ENCODE peak calls at places on chromosomes 16 and 17, in eight cellular contexts. B is trophoblast cell, R is GM23248, Y is IMR-90, X is fibroblast of lung, P is astrocyte, K is HCT116, A is HepG2. G is an unnamed sample.
A peak's percentile ranks its signal among the peaks of the same experiment; 100 is the strongest.

GRCh38 chr16:85279874-85280545 is 167.7 kb upstream of the CIBAR2 start:
- DNase-seq in R (no peak), Y (no peak), A (no peak), P (no peak), K (no peak), B (no peak), X (no peak), G (no peak)

GRCh38 chr17:76408037-76408849 is 23.8 kb downstream of the SPHK1 start:
- DNase-seq in Y (peak; percentile 39), P (no peak), X (no peak), K (peak; percentile 42), R (peak; percentile 62), B (peak; percentile 74), A (peak; percentile 62), G (no peak)

GRCh38 chr16:74271879-74272278 is 24.7 kb upstream of the PSMD7 start:
- DNase-seq in P (no peak), X (no peak), K (no peak), Y (peak; percentile 2), R (peak; percentile 26), B (peak; percentile 8), A (no peak), G (no peak)

GRCh38 chr17:8076502-8077266 is 10.8 kb downstream of the ALOX12B start:
- DNase-seq in P (no peak), Y (no peak), K (no peak), R (no peak), X (no peak), B (no peak), A (no peak), G (no peak)

GRCh38 chr17:76191891-76192290 is 48.4 kb downstream of the RNF157 start:
- DNase-seq in Y (no peak), K (no peak), X (no peak), B (no peak), R (no peak), A (no peak), P (no peak), G (no peak)

GRCh38 chr16:74501484-74502479 is 80.5 kb upstream of the CLEC18B start:
- DNase-seq in P (no peak), K (no peak), A (no peak), X (peak; percentile 31), R (no peak), B (no peak), Y (no peak), G (no peak)

GRCh38 chr16:4232541-4233386 is 9.1 kb downstream of the SRL start:
- DNase-seq in B (no peak), P (no peak), R (no peak), X (no peak), K (no peak), A (no peak), Y (no peak), G (no peak)

GRCh38 chr17:82648761-82649474 is 674 bp upstream of the WDR45B start:
- DNase-seq in A (no peak), K (no peak), Y (no peak), X (no peak), P (no peak), R (no peak), B (peak; percentile 15), G (no peak)

GRCh38 chr17:4074831-4075495 is 67.9 kb downstream of the ZZEF1 start:
- DNase-seq in P (peak; percentile 20), K (peak; percentile 27), A (peak; percentile 46), B (peak; percentile 99), R (peak; percentile 47), X (peak; percentile 35), Y (peak; percentile 47), G (peak; percentile 16)

GRCh38 chr17:28406478-28406824 is 439 bp upstream of the SLC46A1 start:
- DNase-seq in B (no peak), Y (no peak), R (peak; percentile 15), K (no peak), A (no peak), P (no peak), X (no peak), G (no peak)

GRCh38 chr17:78785663-78786057 is 3.6 kb upstream of the CYTH1 start:
- DNase-seq in X (no peak), Y (no peak), P (no peak), R (no peak), B (no peak), K (no peak), A (peak; percentile 41), G (no peak)

GRCh38 chr16:8644513-8645140 is 23.1 kb downstream of the METTL22 start:
- DNase-seq in K (no peak), R (no peak), Y (no peak), A (no peak), P (no peak), B (no peak), X (no peak), G (no peak)

DNA sequence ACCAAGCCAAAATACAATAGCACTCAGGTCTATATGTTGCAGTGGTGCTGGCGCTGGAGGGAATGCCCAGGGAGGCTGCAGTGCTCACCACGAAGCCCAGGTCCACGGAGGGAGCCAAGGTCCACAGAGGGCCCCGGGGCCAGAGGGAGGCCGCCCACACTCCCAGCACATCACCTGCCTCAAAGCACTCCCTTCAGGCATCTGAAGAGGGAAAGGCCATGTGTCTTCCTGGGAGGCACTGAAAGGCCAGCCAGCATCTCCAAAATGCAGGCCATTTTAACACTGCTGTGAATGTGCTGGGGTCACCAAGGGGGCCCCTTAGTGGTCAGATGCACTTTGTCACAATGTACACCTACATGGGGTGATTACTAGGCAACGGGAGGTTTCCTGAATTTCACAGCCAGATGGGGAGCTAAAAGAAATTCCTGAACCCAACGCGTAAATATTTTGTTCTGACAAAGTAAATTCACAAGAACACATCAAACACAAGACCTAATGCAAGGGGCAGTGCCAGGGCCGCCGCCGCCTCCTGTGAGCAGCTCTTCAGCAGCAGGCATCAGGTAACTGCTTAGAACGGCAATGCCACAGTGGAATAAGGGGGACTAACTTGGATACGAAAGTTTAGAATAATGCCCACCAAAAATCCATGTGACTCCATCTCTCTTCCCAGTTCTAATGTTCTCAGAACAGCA is 42.8 kb downstream of the USP22 start:
- DNase-seq in Y (no peak), R (no peak), P (no peak), X (no peak), A (no peak), B (no peak), K (no peak), G (no peak)
- H3K36me3 ChIP-seq in Y (peaks cover 64% of the 10 kb centered on the region), R (peaks cover 41% of the 10 kb centered on the region), P (peaks cover 41% of the 10 kb centered on the region), X (peaks cover 28% of the 10 kb centered on the region), A (peaks cover 48% of the 10 kb centered on the region), B (peaks cover 51% of the 10 kb centered on the region), K (peaks cover 39% of the 10 kb centered on the region), G (peaks cover 8% of the 10 kb centered on the region)

GRCh38 chr16:28293589-28293935 is 1.2 kb downstream of the SBK1 start:
- DNase-seq in K (no peak), Y (no peak), P (no peak), R (no peak), X (no peak), A (no peak), B (no peak), G (no peak)
- H3K4me3 ChIP-seq in K (peak overlapping the region; percentile 89), Y (no peak overlapping the region), P (no peak overlapping the region), R (no peak overlapping the region), X (no peak overlapping the region), A (no peak overlapping the region), B (peak overlapping the region; percentile 80), G (no peak overlapping the region)

DNA sequence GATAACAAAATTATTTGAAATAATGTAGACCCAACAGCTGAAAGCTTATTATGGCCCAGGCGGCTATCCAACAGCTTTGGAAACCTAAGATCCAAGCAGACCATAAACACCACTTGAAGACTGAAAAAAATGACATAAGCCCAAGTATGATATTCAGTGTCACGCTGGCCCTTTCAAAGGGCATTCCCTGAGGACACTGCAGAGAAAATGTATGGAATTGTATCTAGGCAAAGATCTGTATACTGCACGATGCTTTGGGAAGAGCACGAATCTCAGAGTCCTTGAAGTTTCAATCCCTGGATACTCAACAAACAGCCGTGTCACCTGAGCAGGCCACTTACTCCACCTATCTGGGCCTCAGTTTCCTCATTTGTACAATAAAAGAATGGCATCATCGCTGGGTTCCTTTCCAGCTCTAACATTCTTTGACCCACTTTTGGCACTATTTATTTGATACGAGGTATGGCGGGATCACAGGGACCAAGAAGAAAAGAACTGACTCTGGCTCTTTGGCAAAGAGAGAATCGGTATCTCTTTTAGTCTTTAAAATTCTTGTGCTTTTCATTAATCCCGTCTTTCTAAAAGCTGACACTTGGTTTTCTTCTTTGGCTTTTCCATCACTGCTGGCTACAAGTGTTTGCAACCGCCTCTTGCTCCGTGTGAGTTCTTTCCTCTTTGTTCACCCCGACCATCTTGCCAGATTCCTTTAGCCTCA is 1.2 kb downstream of the STAT5B start:
- DNase-seq in X (no peak), A (no peak), K (no peak), R (peak; percentile 65), B (peak; percentile 88), Y (no peak), P (no peak), G (no peak)
- H2AFZ ChIP-seq in X (peak overlapping the region; percentile 25), A (no peak overlapping the region), K (no peak overlapping the region), R (peak overlapping the region; percentile 81), B (no peak overlapping the region), Y (peak overlapping the region; percentile 91), P (peak overlapping the region; percentile 54), G (peak overlapping the region; percentile 92)

GRCh38 chr16:30355144-30355953 is at the start of gene CD2BP2:
- DNase-seq in R (peak; percentile 100), K (peak; percentile 99), A (peak; percentile 100), P (peak; percentile 99), Y (peak; percentile 100), X (peak; percentile 100), B (peak; percentile 100), G (peak; percentile 99)

GRCh38 chr16:30356401-30357084 is 1.4 kb upstream of the CD2BP2 start:
- DNase-seq in R (peak; percentile 14), X (no peak), B (no peak), P (no peak), K (no peak), A (no peak), Y (no peak), G (no peak)

GRCh38 chr16:30357085-30357714 is 2.1 kb upstream of the CD2BP2 start:
- DNase-seq in P (no peak), Y (peak; percentile 20), R (no peak), K (no peak), A (peak; percentile 36), X (no peak), B (no peak), G (no peak)

GRCh38 chr16:30354423-30355143 is 525 bp downstream of the CD2BP2 start:
- DNase-seq in A (no peak), P (no peak), R (peak; percentile 46), K (no peak), B (peak; percentile 37), X (peak; percentile 20), Y (peak; percentile 16), G (peak; percentile 16)

DNA sequence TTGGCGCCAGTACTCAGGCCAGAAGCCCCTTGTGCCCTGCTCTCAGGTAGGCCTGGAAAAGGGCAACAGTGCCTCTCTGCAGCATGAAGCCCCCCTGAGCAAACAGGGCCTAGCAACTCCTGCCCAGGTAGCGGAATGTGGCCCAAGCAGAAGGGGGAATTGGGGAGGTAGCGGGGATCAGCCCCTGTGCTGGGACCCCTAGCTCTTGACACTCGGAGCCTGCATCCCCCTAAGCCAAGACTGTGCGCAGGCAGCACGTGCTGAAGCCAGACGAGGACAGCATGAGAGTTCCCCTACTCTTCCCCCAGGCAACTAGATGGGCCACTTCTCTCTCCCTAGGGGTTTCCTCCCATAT is 823 bp upstream of the CD2BP2 start:
- DNase-seq in X (no peak), K (no peak), A (no peak), R (peak; percentile 16), P (no peak), Y (no peak), B (no peak), G (no peak)
- H3K36me3 ChIP-seq in X (peaks cover 35% of the 10 kb centered on the region), K (peaks cover 14% of the 10 kb centered on the region), A (peaks cover 52% of the 10 kb centered on the region), R (peaks cover 5% of the 10 kb centered on the region), P (peaks cover 16% of the 10 kb centered on the region), Y (peaks cover 51% of the 10 kb centered on the region), B (peaks cover 65% of the 10 kb centered on the region), G (peaks cover 13% of the 10 kb centered on the region)